ENCODE peak calls at places on chromosomes 12 and 14, in four cellular contexts. I is astrocyte of the cerebellum, B is breast epithelium, P is hypothalamus. T is an unnamed sample.
A peak's percentile ranks its signal among the peaks of the same experiment; 100 is the strongest.

GRCh38 chr12:104769207-104769606 is 188.9 kb downstream of the SLC41A2 start:
- DNase-seq in I (no peak), B (no peak), P (no peak), T (no peak)

GRCh38 chr12:119208626-119209061 is 29.9 kb downstream of the HSPB8 start:
- DNase-seq in I (no peak), B (peak; percentile 51), P (peak; percentile 66), T (peak; percentile 36)

GRCh38 chr12:114473717-114474116 is 67.8 kb upstream of the TBX5 start:
- DNase-seq in I (no peak), B (no peak), P (no peak), T (no peak)

GRCh38 chr12:19431407-19432308 is 7.6 kb upstream of the AEBP2 start:
- DNase-seq in I (peak; percentile 43), B (no peak), P (no peak), T (peak; percentile 12)

GRCh38 chr12:25830456-25830855 is 128.0 kb upstream of the RASSF8 start:
- DNase-seq in I (no peak), B (no peak), P (no peak), T (no peak)

GRCh38 chr12:75289678-75290200 is 40.4 kb downstream of the CAPS2 start:
- DNase-seq in I (peak; percentile 31), B (no peak), P (no peak), T (no peak)

GRCh38 chr12:125065021-125065752 is at the start of gene AACS:
- DNase-seq in I (peak; percentile 11), B (peak; percentile 51), P (peak; percentile 84), T (peak; percentile 74)

GRCh38 chr12:131795688-131796410 is 32.3 kb upstream of the MMP17 start:
- DNase-seq in I (no peak), B (peak; percentile 28), P (no peak), T (no peak)

GRCh38 chr14:50085570-50086315 is 30.6 kb downstream of the VCPKMT start:
- DNase-seq in I (no peak), B (no peak), P (no peak), T (no peak)

GRCh38 chr12:68048648-68049297 is 59.5 kb downstream of the IFNG-AS1 start:
- DNase-seq in I (no peak), B (no peak), P (no peak), T (no peak)

GRCh38 chr12:95998611-95999300 is 2.6 kb upstream of the HAL start:
- DNase-seq in I (peak; percentile 29), B (no peak), P (peak; percentile 10), T (no peak)

GRCh38 chr12:111412830-111413441 is 7.2 kb downstream of the SH2B3 start:
- DNase-seq in I (no peak), B (no peak), P (no peak), T (no peak)

GRCh38 chr14:24261969-24262327 is 1.0 kb downstream of the TGM1 start:
- DNase-seq in I (no peak), B (no peak), P (no peak), T (no peak)

GRCh38 chr14:69819607-69820006 is 22.6 kb upstream of the SLC10A1 start:
- DNase-seq in I (no peak), B (no peak), P (no peak), T (no peak)

GRCh38 chr12:20445693-20446092 is 77.4 kb downstream of the PDE3A start:
- DNase-seq in I (no peak), B (no peak), P (no peak), T (no peak)

GRCh38 chr12:113476093-113476986 is 4.7 kb upstream of the LHX5 start:
- DNase-seq in I (no peak), B (no peak), P (no peak), T (no peak)

GRCh38 chr12:196436-196835 is 17.5 kb downstream of the SLC6A12 start:
- DNase-seq in I (no peak), B (no peak), P (no peak), T (no peak)

GRCh38 chr12:131049002-131049401 is 95.3 kb downstream of the ADGRD1 start:
- DNase-seq in I (no peak), B (no peak), P (no peak), T (no peak)

GRCh38 chr12:80700327-80700726 is 7.1 kb upstream of the MYF6 start:
- DNase-seq in I (no peak), B (no peak), P (no peak), T (no peak)

GRCh38 chr14:95140060-95140858 is 17.1 kb downstream of the DICER1 start:
- DNase-seq in I (no peak), B (no peak), P (no peak), T (no peak)

GRCh38 chr12:7937867-7938506 is 2.0 kb upstream of the SLC2A3 start:
- DNase-seq in I (no peak), B (no peak), P (no peak), T (no peak)

GRCh38 chr12:17139926-17140325 is 534.0 kb upstream of the LMO3 start:
- DNase-seq in I (no peak), B (no peak), P (no peak), T (no peak)

GRCh38 chr14:99899578-99900178 is 106.5 kb downstream of the EML1 start:
- DNase-seq in I (peak; percentile 18), B (no peak), P (no peak), T (no peak)

GRCh38 chr12:28191018-28191595 is 851 bp downstream of the CCDC91 start:
- DNase-seq in I (peak; percentile 12), B (no peak), P (no peak), T (peak; percentile 36)

GRCh38 chr12:106584104-106585064 is 1.6 kb downstream of the RFX4 start:
- DNase-seq in I (no peak), B (no peak), P (no peak), T (no peak)

GRCh38 chr14:75274045-75274898 is 4.4 kb upstream of the FOS start:
- DNase-seq in I (no peak), B (no peak), P (no peak), T (no peak)